ENCODE peak calls at places on chromosomes 1 and 21, in nine cellular contexts. A, E, S, X, O, F, U, W and C are unnamed samples.

GRCh38 chr1:109687641-109688499 is at the start of gene GSTM1:
- DNase-seq in A (no peak), E (no peak), S (no peak), X (peak; percentile 90), O (peak; percentile 80), F (peak; percentile 48), U (no peak), W (no peak), C (no peak)

GRCh38 chr1:55554611-55555010 is 339.4 kb upstream of the USP24 start:
- DNase-seq in A (no peak), E (no peak), S (no peak), X (no peak), O (no peak), F (no peak), U (no peak), W (no peak), C (no peak)

GRCh38 chr1:172727956-172728603 is 69.2 kb downstream of the FASLG start:
- DNase-seq in A (peak; percentile 55), E (peak; percentile 55), S (no peak), X (no peak), O (no peak), F (no peak), U (no peak), W (peak; percentile 58), C (peak; percentile 3)

GRCh38 chr1:185441608-185442007 is 124.6 kb upstream of the IVNS1ABP start:
- DNase-seq in A (no peak), E (no peak), S (no peak), X (no peak), O (no peak), F (no peak), U (peak; percentile 10), W (no peak), C (no peak)

GRCh38 chr21:44866780-44867179 is 6.7 kb downstream of the PTTG1IP start:
- DNase-seq in A (no peak), E (no peak), S (no peak), X (peak; percentile 20), O (no peak), F (no peak), U (no peak), W (no peak), C (peak; percentile 62)

GRCh38 chr1:23567996-23568607 is 8.8 kb upstream of the ID3 start:
- DNase-seq in A (no peak), E (no peak), S (no peak), X (no peak), O (no peak), F (no peak), U (no peak), W (no peak), C (no peak)

GRCh38 chr1:65813956-65814355 is 21.3 kb downstream of the PDE4B start:
- DNase-seq in A (no peak), E (no peak), S (peak; percentile 93), X (no peak), O (no peak), F (no peak), U (peak; percentile 47), W (no peak), C (peak; percentile 59)

GRCh38 chr1:229238674-229239415 is 32.1 kb upstream of the RAB4A start:
- DNase-seq in A (no peak), E (no peak), S (no peak), X (no peak), O (no peak), F (no peak), U (no peak), W (no peak), C (no peak)

GRCh38 chr1:205629751-205630150 is 2.1 kb downstream of the ELK4 start:
- DNase-seq in A (no peak), E (no peak), S (no peak), X (no peak), O (no peak), F (no peak), U (no peak), W (no peak), C (no peak)

GRCh38 chr1:160704250-160704649 is 7.4 kb downstream of the CD48 start:
- DNase-seq in A (no peak), E (no peak), S (no peak), X (no peak), O (no peak), F (no peak), U (no peak), W (peak; percentile 84), C (no peak)